ENCODE peak calls at places on chromosome 22, in eight cellular contexts. F is spleen, E is transverse colon, H is suprapubic skin, C is right lobe of liver, D is tibial nerve, T is uterus, J is H1. N is an unnamed sample.

GRCh38 chr22:39241632-39242388 is 3.0 kb downstream of the PDGFB start:
- DNase-seq in F (no peak), E (no peak), H (no peak), C (no peak), D (no peak), T (no peak), J (no peak), N (no peak)

GRCh38 chr22:11042116-11042515 is 4485.9 kb upstream of the OR11H1 start:
- DNase-seq in F (no peak), E (no peak), H (peak; percentile 37), C (no peak), D (no peak), T (no peak), J (no peak), N (no peak)

GRCh38 chr22:47030143-47030641 is 267.7 kb downstream of the TBC1D22A start:
- DNase-seq in F (no peak), E (no peak), H (no peak), C (no peak), D (peak; percentile 16), T (no peak), J (no peak), N (no peak)

GRCh38 chr22:29320546-29320945 is 5.0 kb upstream of the RASL10A start:
- DNase-seq in F (no peak), E (no peak), H (no peak), C (no peak), D (no peak), T (no peak), J (no peak), N (no peak)

GRCh38 chr22:27454807-27455450 is 346.6 kb downstream of the MN1 start:
- DNase-seq in F (no peak), E (no peak), H (no peak), C (no peak), D (no peak), T (no peak), J (no peak), N (no peak)

GRCh38 chr22:33680632-33681031 is 239.6 kb downstream of the LARGE1 start:
- DNase-seq in F (no peak), E (no peak), H (no peak), C (no peak), D (no peak), T (no peak), J (no peak), N (no peak)

GRCh38 chr22:27836181-27836580 is 34.6 kb upstream of the MN1 start:
- DNase-seq in F (no peak), E (no peak), H (peak; percentile 26), C (no peak), D (no peak), T (no peak), J (no peak), N (no peak)

GRCh38 chr22:35397095-35397904 is 2.6 kb upstream of the MCM5 start:
- DNase-seq in F (no peak), E (no peak), H (no peak), C (peak; percentile 72), D (no peak), T (no peak), J (no peak), N (peak; percentile 62)

GRCh38 chr22:41353862-41354575 is 27.7 kb upstream of the TEF start:
- DNase-seq in F (no peak), E (no peak), H (no peak), C (no peak), D (no peak), T (no peak), J (no peak), N (no peak)

GRCh38 chr22:48459259-48459658 is 1368.4 kb downstream of the BRD1 start:
- DNase-seq in F (no peak), E (no peak), H (no peak), C (no peak), D (no peak), T (no peak), J (no peak), N (no peak)

GRCh38 chr22:27752771-27753170 is 48.8 kb downstream of the MN1 start:
- DNase-seq in F (peak; percentile 69), E (no peak), H (peak; percentile 84), C (no peak), D (no peak), T (peak; percentile 47), J (no peak), N (peak; percentile 74)

GRCh38 chr22:20624161-20624616 is 116.8 kb downstream of the MED15 start:
- DNase-seq in F (no peak), E (no peak), H (no peak), C (no peak), D (no peak), T (no peak), J (no peak), N (no peak)

GRCh38 chr22:18057568-18058209 is 20.1 kb upstream of the PEX26 start:
- DNase-seq in F (peak; percentile 88), E (peak; percentile 74), H (peak; percentile 86), C (no peak), D (peak; percentile 85), T (peak; percentile 85), J (no peak), N (peak; percentile 89)

GRCh38 chr22:29268511-29269229 is 602 bp downstream of the EWSR1 start:
- DNase-seq in F (no peak), E (peak; percentile 60), H (peak; percentile 83), C (peak; percentile 80), D (peak; percentile 44), T (peak; percentile 81), J (no peak), N (peak; percentile 83)

GRCh38 chr22:33493476-33494205 is 426.6 kb downstream of the LARGE1 start:
- DNase-seq in F (no peak), E (no peak), H (no peak), C (no peak), D (no peak), T (no peak), J (no peak), N (no peak)

GRCh38 chr22:48153726-48154125 is 1391.3 kb downstream of the TBC1D22A start:
- DNase-seq in F (no peak), E (peak; percentile 59), H (no peak), C (no peak), D (no peak), T (no peak), J (no peak), N (no peak)

GRCh38 chr22:23715811-23716355 is 25.1 kb downstream of the RGL4 start:
- DNase-seq in F (peak; percentile 76), E (no peak), H (no peak), C (no peak), D (no peak), T (no peak), J (no peak), N (peak; percentile 42)

GRCh38 chr22:32808038-32808445 is 6.5 kb downstream of the TIMP3 start:
- DNase-seq in F (no peak), E (no peak), H (no peak), C (peak; percentile 72), D (no peak), T (no peak), J (no peak), N (no peak)

GRCh38 chr22:43152355-43153071 is 1.2 kb downstream of the TSPO start:
- DNase-seq in F (peak; percentile 96), E (peak; percentile 88), H (peak; percentile 91), C (peak; percentile 71), D (peak; percentile 39), T (peak; percentile 60), J (no peak), N (peak; percentile 65)
- TF ChIP-seq POLR2A in F (no peak), E (peak; percentile 69), H (no peak), C (peak; percentile 24), D (peak; percentile 18), T (no peak), J (no peak), N (no peak)

GRCh38 chr22:19527321-19527721 is 3.1 kb upstream of the CLDN5 start:
- DNase-seq in F (peak; percentile 56), E (no peak), H (no peak), C (peak; percentile 39), D (no peak), T (no peak), J (no peak), N (no peak)

GRCh38 chr22:19526702-19527111 is 2.5 kb upstream of the CLDN5 start:
- DNase-seq in F (peak; percentile 46), E (no peak), H (no peak), C (peak; percentile 28), D (no peak), T (no peak), J (no peak), N (no peak)

GRCh38 chr22:19525116-19525660 is 978 bp upstream of the CLDN5 start:
- DNase-seq in F (peak; percentile 51), E (no peak), H (no peak), C (peak; percentile 53), D (no peak), T (no peak), J (no peak), N (no peak)

GRCh38 chr22:19525666-19526065 is 1.5 kb upstream of the CLDN5 start:
- DNase-seq in F (peak; percentile 13), E (no peak), H (no peak), C (peak; percentile 27), D (no peak), T (no peak), J (no peak), N (no peak)

DNA sequence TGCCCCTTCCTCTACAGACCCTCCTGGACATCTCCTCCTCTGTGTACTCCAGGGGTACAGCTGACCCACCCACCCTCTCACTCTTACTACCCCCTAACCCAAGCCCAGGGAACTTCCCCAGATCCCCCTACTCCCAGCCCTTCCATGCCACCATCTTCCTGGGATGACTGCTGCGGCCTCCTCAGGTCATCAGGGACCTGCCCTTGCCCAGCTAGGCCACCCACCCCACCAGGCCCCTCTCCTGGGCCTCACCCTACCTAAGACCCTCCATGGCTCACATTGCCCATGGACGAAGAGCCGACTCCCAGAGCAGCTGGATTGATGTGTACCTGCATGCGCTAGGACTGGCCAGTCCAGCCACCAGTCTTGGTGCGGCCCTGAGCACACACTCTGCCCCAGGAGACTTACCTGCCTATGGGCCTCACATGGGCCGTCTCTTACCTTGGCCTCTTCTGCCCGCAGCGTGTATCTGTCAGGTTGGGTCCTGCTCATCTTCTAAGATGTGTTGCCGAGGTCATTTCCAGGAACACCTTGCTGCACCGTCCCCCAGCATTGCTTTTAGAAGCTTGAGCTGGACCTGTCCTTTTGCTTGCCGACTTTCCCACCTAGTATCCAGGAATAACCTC is 2.0 kb upstream of the CLDN5 start:
- DNase-seq in F (peak; percentile 52), E (no peak), H (no peak), C (peak; percentile 36), D (no peak), T (no peak), J (no peak), N (no peak)
- TF ChIP-seq POLR2A in F (no peak), E (no peak), H (no peak), C (no peak), D (no peak), T (no peak), J (no peak), N (no peak)

DNA sequence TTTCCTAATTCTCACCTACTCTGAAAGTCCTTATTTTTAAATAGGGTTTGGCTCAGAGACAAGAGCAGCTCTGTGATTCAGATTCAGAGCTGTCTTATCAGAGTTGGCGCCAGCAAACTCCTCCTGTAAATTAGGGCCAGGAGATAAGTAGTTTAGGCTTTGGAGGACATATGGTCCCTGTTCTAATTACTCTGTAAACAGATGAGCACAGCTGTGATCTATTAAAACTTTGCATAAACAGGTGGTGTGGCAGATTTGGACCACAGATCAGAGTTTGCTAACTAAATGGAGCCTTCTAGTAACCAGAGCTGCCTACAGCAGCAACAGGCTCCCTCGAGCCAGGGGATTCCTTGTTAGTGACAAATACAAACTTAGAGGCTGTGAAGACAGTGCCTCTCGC is 27.9 kb downstream of the YPEL1 start:
- DNase-seq in F (no peak), E (no peak), H (no peak), C (no peak), D (no peak), T (no peak), J (no peak), N (no peak)
- TF ChIP-seq POLR2A in F (no peak), E (no peak), H (no peak), C (no peak), D (no peak), T (no peak), J (no peak), N (no peak)

GRCh38 chr22:21948824-21949568 is 3.7 kb downstream of the PPM1F start:
- DNase-seq in F (peak; percentile 64), E (no peak), H (no peak), C (no peak), D (no peak), T (no peak), J (no peak), N (no peak)
- TF ChIP-seq POLR2A in F (no peak), E (no peak), H (no peak), C (no peak), D (no peak), T (no peak), J (no peak), N (no peak)